ENCODE peak calls at places on chromosome 6, in eight cellular contexts. One of them, this sample, is unnamed.

GRCh38 chr6:37594895-37595294 is 95.2 kb upstream of the CCDC167 start:
- DNase-seq in lung: no peak
- DNase-seq in HepG2: no peak
- DNase-seq in cardiac muscle cell: no peak
- DNase-seq in testis: no peak
- DNase-seq in fibroblast of lung: no peak
- DNase-seq in body of pancreas: no peak
- DNase-seq in neural progenitor cell: no peak
- DNase-seq in this sample: no peak

GRCh38 chr6:124462746-124463145 is 499.5 kb upstream of the RNF217 start:
- DNase-seq in testis: no peak
- DNase-seq in cardiac muscle cell: no peak
- DNase-seq in body of pancreas: no peak
- DNase-seq in fibroblast of lung: no peak
- DNase-seq in lung: no peak
- DNase-seq in HepG2: no peak
- DNase-seq in neural progenitor cell: no peak
- DNase-seq in this sample: no peak

GRCh38 chr6:34030831-34031566 is 114.9 kb downstream of the GRM4 start:
- DNase-seq in lung: no peak
- DNase-seq in testis: no peak
- DNase-seq in HepG2: no peak
- DNase-seq in neural progenitor cell: no peak
- DNase-seq in fibroblast of lung: no peak
- DNase-seq in body of pancreas: no peak
- DNase-seq in cardiac muscle cell: no peak
- DNase-seq in this sample: no peak

GRCh38 chr6:34644716-34645115 is 51.9 kb downstream of the ILRUN start:
- DNase-seq in lung: no peak
- DNase-seq in fibroblast of lung: no peak
- DNase-seq in body of pancreas: no peak
- DNase-seq in HepG2: no peak
- DNase-seq in neural progenitor cell: no peak
- DNase-seq in testis: no peak
- DNase-seq in cardiac muscle cell: no peak
- DNase-seq in this sample: no peak

GRCh38 chr6:1848752-1849151 is 239.0 kb downstream of the FOXC1 start:
- DNase-seq in testis: no peak
- DNase-seq in HepG2: no peak
- DNase-seq in fibroblast of lung: no peak
- DNase-seq in neural progenitor cell: no peak
- DNase-seq in cardiac muscle cell: no peak
- DNase-seq in lung: no peak
- DNase-seq in body of pancreas: no peak
- DNase-seq in this sample: no peak

GRCh38 chr6:165664553-165665383 is 1.7 kb upstream of the PDE10A start:
- DNase-seq in testis: no peak
- DNase-seq in HepG2: no peak
- DNase-seq in fibroblast of lung: no peak
- DNase-seq in cardiac muscle cell: no peak
- DNase-seq in body of pancreas: no peak
- DNase-seq in lung: no peak
- DNase-seq in neural progenitor cell: peak; percentile 66
- DNase-seq in this sample: no peak

GRCh38 chr6:161010418-161010817 is 18.8 kb downstream of the MAP3K4 start:
- DNase-seq in neural progenitor cell: no peak
- DNase-seq in cardiac muscle cell: no peak
- DNase-seq in HepG2: no peak
- DNase-seq in fibroblast of lung: peak; percentile 84
- DNase-seq in testis: no peak
- DNase-seq in body of pancreas: no peak
- DNase-seq in lung: no peak
- DNase-seq in this sample: no peak

GRCh38 chr6:100491947-100492670 is 27.4 kb upstream of the SIM1 start:
- DNase-seq in HepG2: no peak
- DNase-seq in neural progenitor cell: no peak
- DNase-seq in testis: no peak
- DNase-seq in fibroblast of lung: no peak
- DNase-seq in body of pancreas: no peak
- DNase-seq in cardiac muscle cell: no peak
- DNase-seq in lung: no peak
- DNase-seq in this sample: no peak

GRCh38 chr6:113805167-113805835 is 51.8 kb upstream of the MARCKS start:
- DNase-seq in cardiac muscle cell: no peak
- DNase-seq in lung: no peak
- DNase-seq in testis: no peak
- DNase-seq in fibroblast of lung: no peak
- DNase-seq in HepG2: no peak
- DNase-seq in body of pancreas: no peak
- DNase-seq in neural progenitor cell: no peak
- DNase-seq in this sample: no peak

GRCh38 chr6:21593927-21594421 is 423 bp downstream of the SOX4 start:
- DNase-seq in cardiac muscle cell: peak; percentile 68
- DNase-seq in fibroblast of lung: peak; percentile 74
- DNase-seq in body of pancreas: peak; percentile 40
- DNase-seq in HepG2: peak; percentile 25
- DNase-seq in neural progenitor cell: peak; percentile 70
- DNase-seq in lung: no peak
- DNase-seq in testis: peak; percentile 42
- DNase-seq in this sample: peak; percentile 33

GRCh38 chr6:62746161-62746560 is 460.1 kb upstream of the KHDRBS2 start:
- DNase-seq in cardiac muscle cell: no peak
- DNase-seq in body of pancreas: no peak
- DNase-seq in testis: no peak
- DNase-seq in neural progenitor cell: no peak
- DNase-seq in lung: no peak
- DNase-seq in HepG2: peak; percentile 18
- DNase-seq in fibroblast of lung: no peak
- DNase-seq in this sample: no peak

GRCh38 chr6:137475103-137475502 is 19.1 kb downstream of the OLIG3 start:
- DNase-seq in fibroblast of lung: no peak
- DNase-seq in cardiac muscle cell: no peak
- DNase-seq in testis: no peak
- DNase-seq in HepG2: no peak
- DNase-seq in neural progenitor cell: no peak
- DNase-seq in lung: no peak
- DNase-seq in body of pancreas: no peak
- DNase-seq in this sample: no peak

GRCh38 chr6:128632131-128632530 is 111.7 kb upstream of the PTPRK start:
- DNase-seq in neural progenitor cell: no peak
- DNase-seq in HepG2: peak; percentile 73
- DNase-seq in fibroblast of lung: no peak
- DNase-seq in body of pancreas: no peak
- DNase-seq in cardiac muscle cell: no peak
- DNase-seq in testis: no peak
- DNase-seq in lung: no peak
- DNase-seq in this sample: no peak

GRCh38 chr6:18997375-18997826 is 610.3 kb downstream of the RNF144B start:
- DNase-seq in cardiac muscle cell: peak; percentile 78
- DNase-seq in neural progenitor cell: peak; percentile 76
- DNase-seq in testis: peak; percentile 22
- DNase-seq in HepG2: peak; percentile 58
- DNase-seq in lung: no peak
- DNase-seq in body of pancreas: peak; percentile 28
- DNase-seq in fibroblast of lung: peak; percentile 58
- DNase-seq in this sample: no peak

GRCh38 chr6:167569041-167569805 is 244.3 kb downstream of the TTLL2 start:
- DNase-seq in HepG2: no peak
- DNase-seq in cardiac muscle cell: no peak
- DNase-seq in fibroblast of lung: no peak
- DNase-seq in lung: no peak
- DNase-seq in testis: peak; percentile 9
- DNase-seq in neural progenitor cell: no peak
- DNase-seq in body of pancreas: no peak
- DNase-seq in this sample: no peak

GRCh38 chr6:69795469-69796080 is 1.2 kb downstream of the LMBRD1 start:
- DNase-seq in cardiac muscle cell: no peak
- DNase-seq in body of pancreas: no peak
- DNase-seq in testis: no peak
- DNase-seq in HepG2: no peak
- DNase-seq in neural progenitor cell: no peak
- DNase-seq in lung: no peak
- DNase-seq in fibroblast of lung: no peak
- DNase-seq in this sample: no peak

DNA sequence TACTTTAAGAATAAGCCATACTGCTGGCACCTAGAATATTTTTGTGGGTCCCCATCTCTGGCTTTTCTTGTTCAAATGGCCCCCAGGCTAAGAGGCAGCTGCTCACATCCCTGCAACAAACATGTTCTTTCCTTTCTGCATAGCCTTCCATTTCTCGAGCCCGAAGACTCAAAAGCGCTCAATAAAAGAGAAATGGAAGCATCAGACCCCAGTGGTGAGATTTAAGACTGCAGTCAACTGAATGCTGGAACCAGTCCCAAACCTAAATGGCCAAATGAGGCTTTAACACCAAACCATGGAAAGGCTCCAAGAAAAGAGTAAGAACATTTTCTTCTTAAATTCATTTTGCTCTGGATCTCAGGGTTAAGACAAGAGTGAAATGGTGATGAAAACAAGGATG is 122.1 kb upstream of the TRAF3IP2 start:
- DNase-seq in lung: no peak
- DNase-seq in neural progenitor cell: no peak
- DNase-seq in fibroblast of lung: peak; percentile 79
- DNase-seq in testis: no peak
- DNase-seq in HepG2: no peak
- DNase-seq in body of pancreas: no peak
- DNase-seq in cardiac muscle cell: no peak
- DNase-seq in this sample: no peak
- H3K4me1 ChIP-seq in lung: peaks cover 13% of the 10 kb centered on the region
- H3K4me1 ChIP-seq in neural progenitor cell: peaks cover 24% of the 10 kb centered on the region
- H3K4me1 ChIP-seq in fibroblast of lung: peaks cover 1% of the 10 kb centered on the region
- H3K4me1 ChIP-seq in testis: peaks cover 17% of the 10 kb centered on the region
- H3K4me1 ChIP-seq in HepG2: no peaks in the 10 kb centered on the region
- H3K4me1 ChIP-seq in body of pancreas: no peaks in the 10 kb centered on the region
- H3K4me1 ChIP-seq in cardiac muscle cell: no peaks in the 10 kb centered on the region
- H3K4me1 ChIP-seq in this sample: peaks cover 4% of the 10 kb centered on the region

GRCh38 chr6:30813623-30814136 is 69.3 kb upstream of the IER3 start:
- DNase-seq in cardiac muscle cell: no peak
- DNase-seq in body of pancreas: no peak
- DNase-seq in testis: no peak
- DNase-seq in HepG2: no peak
- DNase-seq in neural progenitor cell: no peak
- DNase-seq in lung: no peak
- DNase-seq in fibroblast of lung: peak; percentile 17
- DNase-seq in this sample: no peak

GRCh38 chr6:30814137-30815084 is 69.9 kb upstream of the DDR1 start:
- DNase-seq in body of pancreas: peak; percentile 21
- DNase-seq in neural progenitor cell: no peak
- DNase-seq in testis: peak; percentile 44
- DNase-seq in lung: no peak
- DNase-seq in HepG2: no peak
- DNase-seq in fibroblast of lung: peak; percentile 88
- DNase-seq in cardiac muscle cell: no peak
- DNase-seq in this sample: no peak

GRCh38 chr6:30806581-30807183 is 62.3 kb upstream of the IER3 start:
- DNase-seq in HepG2: no peak
- DNase-seq in body of pancreas: no peak
- DNase-seq in fibroblast of lung: no peak
- DNase-seq in testis: peak; percentile 54
- DNase-seq in neural progenitor cell: no peak
- DNase-seq in lung: no peak
- DNase-seq in cardiac muscle cell: no peak
- DNase-seq in this sample: no peak

DNA sequence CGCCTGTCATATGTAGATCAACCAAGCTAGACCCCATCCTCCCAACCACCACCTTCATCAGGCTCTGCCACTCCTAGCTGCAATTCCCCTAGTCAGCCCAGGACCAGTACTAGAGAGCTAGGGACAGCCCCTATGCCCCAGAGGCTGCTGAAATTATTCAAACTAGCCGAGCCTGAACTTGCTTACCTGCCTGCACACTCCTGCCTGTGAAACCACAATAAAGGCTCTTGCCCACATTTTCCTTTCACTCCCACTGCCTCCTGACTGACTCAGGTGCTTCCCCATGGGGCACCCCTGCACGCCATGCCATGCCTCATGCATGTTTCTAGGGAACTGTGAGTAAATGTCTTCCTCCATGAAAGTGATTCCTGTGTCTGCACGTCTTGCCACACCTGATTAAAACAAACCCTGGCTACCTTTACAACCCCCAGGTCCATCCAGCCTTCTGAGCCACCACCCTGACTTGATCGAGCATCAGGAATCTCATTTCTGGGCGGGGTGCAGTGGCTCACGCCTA is 66.5 kb upstream of the IER3 start:
- DNase-seq in testis: no peak
- DNase-seq in neural progenitor cell: no peak
- DNase-seq in cardiac muscle cell: no peak
- DNase-seq in fibroblast of lung: no peak
- DNase-seq in lung: no peak
- DNase-seq in body of pancreas: no peak
- DNase-seq in HepG2: no peak
- DNase-seq in this sample: no peak
- TF ChIP-seq CTCF in testis: no peak
- TF ChIP-seq CTCF in neural progenitor cell: no peak
- TF ChIP-seq CTCF in cardiac muscle cell: no peak
- TF ChIP-seq CTCF in fibroblast of lung: no peak
- TF ChIP-seq CTCF in lung: no peak
- TF ChIP-seq CTCF in body of pancreas: no peak
- TF ChIP-seq CTCF in HepG2: no peak
- TF ChIP-seq CTCF in this sample: no peak

GRCh38 chr6:30615219-30615957 is 1.7 kb downstream of the PPP1R10 start:
- DNase-seq in fibroblast of lung: peak; percentile 91
- DNase-seq in HepG2: peak; percentile 83
- DNase-seq in cardiac muscle cell: peak; percentile 79
- DNase-seq in testis: no peak
- DNase-seq in neural progenitor cell: peak; percentile 76
- DNase-seq in body of pancreas: peak; percentile 63
- DNase-seq in lung: peak; percentile 55
- DNase-seq in this sample: peak; percentile 63
- H3K4me1 ChIP-seq in fibroblast of lung: peaks cover 16% of the 10 kb centered on the region
- H3K4me1 ChIP-seq in HepG2: peaks cover 35% of the 10 kb centered on the region
- H3K4me1 ChIP-seq in cardiac muscle cell: peaks cover 21% of the 10 kb centered on the region
- H3K4me1 ChIP-seq in testis: peaks cover 30% of the 10 kb centered on the region
- H3K4me1 ChIP-seq in neural progenitor cell: peaks cover 23% of the 10 kb centered on the region
- H3K4me1 ChIP-seq in body of pancreas: peaks cover 52% of the 10 kb centered on the region
- H3K4me1 ChIP-seq in lung: peaks cover 20% of the 10 kb centered on the region
- H3K4me1 ChIP-seq in this sample: peaks cover 4% of the 10 kb centered on the region

DNA sequence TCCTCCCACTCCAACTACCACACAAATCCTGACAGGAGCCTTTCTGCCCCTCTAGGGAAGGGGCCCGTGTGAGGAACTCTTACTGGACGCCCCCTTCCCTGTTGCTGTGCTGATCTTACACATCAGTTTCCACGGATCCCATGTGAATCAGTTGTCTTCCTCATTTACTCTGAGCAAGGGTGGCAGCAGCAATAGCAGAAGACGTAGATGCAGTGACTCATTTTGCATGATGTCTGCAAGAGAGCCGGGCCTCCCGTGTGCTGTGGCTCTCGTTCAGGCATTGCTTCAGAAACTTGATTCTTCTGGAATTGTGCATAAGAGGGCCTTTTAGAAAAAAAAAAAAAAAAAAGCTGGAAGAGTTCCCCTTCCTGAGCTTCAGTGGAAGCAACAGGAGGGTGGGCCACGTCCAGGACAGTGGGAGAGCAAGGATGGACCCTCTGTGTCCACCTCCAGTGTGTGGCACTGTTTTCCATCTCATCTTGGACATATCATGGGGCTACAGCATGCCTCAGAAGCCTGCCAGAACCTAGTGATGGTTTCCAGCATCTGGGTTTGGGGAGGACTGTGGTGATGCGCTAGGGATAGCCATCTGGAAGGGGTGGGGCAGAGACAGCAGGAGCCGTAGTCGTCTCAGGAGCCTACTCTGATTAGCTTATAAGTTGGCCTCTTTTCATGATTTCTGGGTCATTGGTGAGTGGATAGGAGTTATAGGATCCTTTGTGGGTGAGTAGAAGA is 62.1 kb downstream of the FOXO3 start:
- DNase-seq in lung: peak; percentile 38
- DNase-seq in HepG2: no peak
- DNase-seq in neural progenitor cell: no peak
- DNase-seq in fibroblast of lung: peak; percentile 96
- DNase-seq in cardiac muscle cell: no peak
- DNase-seq in testis: no peak
- DNase-seq in body of pancreas: no peak
- DNase-seq in this sample: peak; percentile 69
- TF ChIP-seq CTCF in lung: no peak
- TF ChIP-seq CTCF in HepG2: peak; percentile 25
- TF ChIP-seq CTCF in neural progenitor cell: no peak
- TF ChIP-seq CTCF in fibroblast of lung: no peak
- TF ChIP-seq CTCF in cardiac muscle cell: no peak
- TF ChIP-seq CTCF in testis: no peak
- TF ChIP-seq CTCF in body of pancreas: no peak
- TF ChIP-seq CTCF in this sample: peak; percentile 35

This sample was measured in BE2C.